ENCODE peak calls at places on chromosomes 5 and 9, in seven cellular contexts. A is BJ, Q is Calu3, G is heart left ventricle, S is cardiac fibroblast, M is endodermal cell, E is pancreas. X is an unnamed sample.

GRCh38 chr5:173515526-173515925 is 100.9 kb downstream of the BOD1 start:
- DNase-seq in Q (no peak), G (no peak), S (peak), M (no peak), A (peak), E (no peak), X (peak)

GRCh38 chr5:110917161-110917875 is 154.2 kb upstream of the TSLP start:
- DNase-seq in Q (no peak), G (no peak), E (no peak), A (no peak), S (peak), M (no peak), X (no peak)

GRCh38 chr5:126168785-126169184 is 254.4 kb upstream of the GRAMD2B start:
- DNase-seq in G (no peak), M (no peak), S (no peak), Q (no peak), A (no peak), E (no peak), X (no peak)

GRCh38 chr5:39765381-39765780 is 340.6 kb upstream of the DAB2 start:
- DNase-seq in G (no peak), Q (no peak), S (peak), A (no peak), E (no peak), M (no peak), X (no peak)

GRCh38 chr9:21043841-21044240 is 12.4 kb upstream of the HACD4 start:
- DNase-seq in Q (no peak), E (no peak), M (no peak), A (no peak), G (no peak), S (no peak), X (no peak)

GRCh38 chr5:99911971-99912370 is 623.2 kb upstream of the FAM174A start:
- DNase-seq in E (no peak), G (no peak), Q (no peak), S (no peak), A (no peak), M (no peak), X (no peak)

GRCh38 chr9:12681620-12682019 is 11.6 kb upstream of the TYRP1 start:
- DNase-seq in E (no peak), M (no peak), G (no peak), S (no peak), Q (no peak), A (peak), X (peak)

GRCh38 chr9:134635431-134636141 is 6.0 kb upstream of the COL5A1 start:
- DNase-seq in S (no peak), G (no peak), Q (no peak), M (peak), A (no peak), E (no peak), X (no peak)

GRCh38 chr5:108953940-108954339 is 206.2 kb downstream of the FER start:
- DNase-seq in G (no peak), M (no peak), A (no peak), Q (no peak), S (no peak), E (no peak), X (no peak)

GRCh38 chr5:127766556-127767335 is 63.6 kb downstream of the CCDC192 start:
- DNase-seq in G (no peak), E (no peak), M (no peak), S (peak), A (no peak), Q (no peak), X (no peak)

GRCh38 chr9:113620016-113620376 is 156.5 kb downstream of the RGS3 start:
- DNase-seq in M (no peak), E (no peak), A (no peak), Q (no peak), S (no peak), G (peak), X (no peak)

GRCh38 chr5:102536323-102536928 is 37.6 kb upstream of the SLCO6A1 start:
- DNase-seq in G (no peak), Q (no peak), M (no peak), A (peak), E (no peak), S (peak), X (no peak)

GRCh38 chr5:13866792-13867191 is 77.7 kb downstream of the DNAH5 start:
- DNase-seq in M (peak), A (no peak), Q (peak), G (no peak), E (peak), S (peak), X (peak)

GRCh38 chr5:87398981-87399616 is 13.6 kb downstream of the CCNH start:
- DNase-seq in Q (no peak), A (no peak), M (no peak), G (no peak), S (no peak), E (no peak), X (no peak)

GRCh38 chr9:133227242-133227860 is 18.3 kb upstream of the OBP2B start:
- DNase-seq in M (no peak), Q (no peak), A (no peak), E (no peak), G (no peak), S (no peak), X (no peak)

GRCh38 chr5:151870820-151871219 is 53.8 kb downstream of the GLRA1 start:
- DNase-seq in G (no peak), A (peak), E (no peak), Q (no peak), S (no peak), M (no peak), X (no peak)

GRCh38 chr5:168726342-168726741 is 147.2 kb upstream of the PANK3 start:
- DNase-seq in G (no peak), E (no peak), M (no peak), A (no peak), Q (no peak), S (no peak), X (no peak)

GRCh38 chr5:141747152-141747640 is 65.2 kb upstream of the ARAP3 start:
- DNase-seq in S (peak), E (peak), A (no peak), Q (peak), G (peak), M (peak), X (no peak)

GRCh38 chr5:68467791-68468190 is 252.2 kb downstream of the PIK3R1 start:
- DNase-seq in E (no peak), A (no peak), Q (no peak), G (no peak), S (no peak), M (no peak), X (no peak)

GRCh38 chr5:112800901-112801300 is 60.2 kb upstream of the SRP19 start:
- DNase-seq in S (no peak), M (no peak), G (no peak), E (no peak), A (no peak), Q (no peak), X (no peak)

GRCh38 chr5:143968071-143968878 is 156.3 kb downstream of the HMHB1 start:
- DNase-seq in A (peak), M (no peak), S (peak), E (no peak), Q (peak), G (no peak), X (peak)

GRCh38 chr5:176725521-176725920 is 78.2 kb downstream of the TSPAN17 start:
- DNase-seq in S (no peak), M (no peak), A (no peak), E (no peak), G (no peak), Q (no peak), X (no peak)

GRCh38 chr9:4022435-4023067 is 277.3 kb downstream of the GLIS3 start:
- DNase-seq in Q (no peak), M (no peak), G (no peak), E (no peak), A (no peak), S (no peak), X (no peak)

GRCh38 chr5:23223846-23224245 is 283.6 kb upstream of the PRDM9 start:
- DNase-seq in S (no peak), A (no peak), G (no peak), M (no peak), Q (no peak), E (no peak), X (no peak)

GRCh38 chr5:56538580-56538979 is 276.8 kb upstream of the MAP3K1 start:
- DNase-seq in M (no peak), S (no peak), G (no peak), A (no peak), E (no peak), Q (no peak), X (no peak)

GRCh38 chr5:23684103-23684502 is 176.7 kb downstream of the PRDM9 start:
- DNase-seq in Q (no peak), E (no peak), G (no peak), S (peak), A (no peak), M (no peak), X (no peak)

GRCh38 chr5:100762163-100762562 is 140.9 kb downstream of the ST8SIA4 start:
- DNase-seq in S (peak), Q (no peak), M (no peak), G (no peak), A (no peak), E (no peak), X (no peak)

GRCh38 chr5:29853711-29854110 is 1339.8 kb upstream of the CDH6 start:
- DNase-seq in G (no peak), A (no peak), Q (no peak), M (no peak), E (no peak), S (no peak), X (no peak)

GRCh38 chr9:21766096-21766495 is 36.3 kb upstream of the MTAP start:
- DNase-seq in G (no peak), S (no peak), E (no peak), Q (no peak), M (no peak), A (no peak), X (no peak)

GRCh38 chr9:126844085-126844484 is 16.4 kb upstream of the ZBTB34 start:
- DNase-seq in M (no peak), S (peak), E (no peak), G (no peak), A (peak), Q (peak), X (no peak)

GRCh38 chr5:157574456-157575095 is 999 bp downstream of the ADAM19 start:
- DNase-seq in G (peak), S (no peak), A (no peak), Q (no peak), E (no peak), M (peak), X (no peak)
- TF ChIP-seq CTCF in G (no peak), S (no peak), A (no peak), Q (no peak), E (no peak), M (no peak), X (no peak)

DNA sequence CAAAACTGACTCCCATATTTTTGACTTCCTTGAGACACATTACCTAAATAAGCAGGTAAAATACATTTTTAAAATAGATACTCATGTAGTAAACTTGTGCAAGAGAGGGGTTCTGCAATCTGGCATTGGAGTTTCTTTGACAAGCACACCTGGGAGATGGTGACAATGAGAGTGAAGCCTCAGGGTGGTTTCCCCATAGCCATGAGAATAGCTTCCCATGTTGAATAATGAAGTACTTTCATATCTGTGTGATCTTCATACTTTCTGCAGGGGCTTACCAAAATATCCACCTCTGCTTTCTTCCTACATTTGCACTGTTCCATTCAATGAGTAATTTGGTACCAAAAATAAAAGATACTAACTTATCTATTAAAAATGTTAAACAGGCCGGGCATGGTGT is 44.7 kb upstream of the VCAN start:
- DNase-seq in M (no peak), Q (no peak), G (no peak), S (no peak), A (no peak), E (no peak), X (no peak)
- TF ChIP-seq CTCF in M (no peak), Q (no peak), G (no peak), S (no peak), A (no peak), E (no peak), X (no peak)

DNA sequence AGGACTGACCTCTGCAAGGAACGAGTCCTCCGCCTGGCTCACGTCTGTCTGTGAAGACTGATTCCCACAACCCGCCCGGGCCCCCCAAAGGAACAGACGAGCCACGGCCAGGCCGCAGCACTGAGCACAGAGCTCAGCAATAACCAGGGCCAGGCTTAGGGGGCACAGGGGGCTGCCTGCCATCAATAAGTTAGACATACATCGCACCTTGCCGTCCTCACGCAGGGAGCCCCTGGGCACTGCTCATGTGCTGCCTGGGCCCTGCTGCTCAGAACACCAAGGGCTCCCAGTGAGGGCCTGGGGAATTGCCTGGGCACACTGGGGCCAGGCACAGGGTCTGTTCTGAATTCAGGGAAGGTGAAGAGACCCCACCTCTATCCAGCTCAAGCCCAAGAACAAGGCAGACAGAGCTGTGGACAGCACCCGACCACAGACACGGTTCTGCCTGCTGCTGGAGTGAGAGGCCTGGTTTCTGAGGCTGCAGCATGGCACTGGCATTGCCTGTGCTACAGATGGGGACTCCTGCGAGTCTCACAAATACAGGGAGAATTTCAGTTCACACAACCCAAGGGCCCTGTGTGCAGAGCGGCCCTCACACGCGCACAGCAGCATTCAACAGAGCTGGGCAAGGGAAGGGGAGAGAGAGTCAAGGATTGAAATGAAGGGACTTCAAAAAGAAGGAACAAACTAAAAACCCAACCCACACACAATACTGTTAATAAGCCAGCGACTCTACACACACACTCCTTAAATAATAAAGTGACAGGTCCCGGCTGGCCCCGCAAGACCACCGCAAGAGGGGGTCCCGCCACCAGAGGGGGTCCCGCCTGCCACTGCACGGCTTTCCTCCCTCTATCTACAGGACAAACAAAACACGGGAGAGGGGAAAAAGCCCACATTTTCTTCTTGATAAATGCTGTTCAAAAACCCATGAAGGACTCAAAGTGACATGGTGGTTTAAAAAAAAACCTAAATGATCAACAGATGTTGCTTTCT is 32.0 kb downstream of the PRRT1B start:
- DNase-seq in S (no peak), A (no peak), Q (no peak), G (no peak), M (peak), E (no peak), X (no peak)
- TF ChIP-seq CTCF in S (no peak), A (no peak), Q (no peak), G (no peak), M (peak), E (no peak), X (no peak)

GRCh38 chr5:16810503-16810854 is 125.6 kb downstream of the MYO10 start:
- DNase-seq in E (no peak), G (no peak), M (no peak), Q (no peak), A (no peak), S (no peak), X (no peak)
- TF ChIP-seq CTCF in E (no peak), G (no peak), M (no peak), Q (no peak), A (no peak), S (no peak), X (no peak)

GRCh38 chr9:128884164-128884563 is 2.2 kb downstream of the LRRC8A start:
- DNase-seq in Q (no peak), S (no peak), A (no peak), E (no peak), M (no peak), G (no peak), X (no peak)

GRCh38 chr9:128885376-128885775 is 3.4 kb downstream of the LRRC8A start:
- DNase-seq in Q (no peak), S (no peak), G (no peak), M (no peak), A (no peak), E (no peak), X (no peak)

GRCh38 chr9:128881627-128881883 is 195 bp downstream of the KYAT1 start:
- DNase-seq in G (no peak), M (no peak), A (no peak), S (no peak), Q (no peak), E (no peak), X (no peak)

GRCh38 chr9:128882677-128883590 is 1.0 kb downstream of the LRRC8A start:
- DNase-seq in E (no peak), A (no peak), G (no peak), Q (no peak), S (no peak), M (peak), X (no peak)

DNA sequence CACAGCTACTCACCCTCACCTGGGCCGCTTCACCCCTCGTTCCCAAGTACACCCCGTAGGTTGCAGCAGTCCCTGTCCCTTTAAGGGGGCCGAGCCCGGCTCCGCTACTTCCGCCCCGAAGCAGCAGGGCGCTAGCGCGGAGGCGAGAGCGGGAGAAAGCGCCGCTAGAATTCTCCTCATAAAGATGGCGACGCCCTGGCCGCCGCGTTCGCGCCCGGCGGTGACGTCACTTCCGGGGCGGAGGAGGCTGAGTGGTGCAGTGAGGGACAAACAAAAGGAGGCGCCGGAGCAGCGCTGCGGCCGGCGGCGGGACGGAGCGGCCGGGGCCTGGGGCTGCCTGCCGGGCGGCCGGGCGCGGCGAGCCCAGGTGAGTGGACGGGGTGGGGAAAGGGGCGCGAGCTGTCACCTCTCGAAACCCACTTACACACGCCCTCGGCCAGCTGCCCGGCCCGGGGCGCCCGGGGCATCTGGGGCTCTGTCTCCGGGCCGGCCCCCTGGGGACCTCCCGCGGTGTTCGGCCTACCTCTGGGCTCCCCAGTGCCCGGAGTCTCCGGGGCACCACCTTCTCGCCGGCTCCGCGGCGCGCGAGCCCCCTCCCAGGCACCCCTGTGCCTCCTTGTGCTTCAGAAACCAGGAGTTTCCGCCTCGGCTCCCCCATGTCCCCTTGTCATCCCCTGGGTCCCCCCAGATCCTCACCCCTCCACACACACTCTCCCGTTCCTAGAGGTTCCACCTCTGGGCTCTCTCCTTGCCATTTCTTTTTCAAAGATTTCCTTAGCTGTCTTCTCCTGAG is at the start of the genes KYAT1 and LRRC8A:
- DNase-seq in A (peak), E (peak), G (peak), M (peak), Q (peak), S (peak), X (peak)
- TF ChIP-seq CTCF in A (no peak), E (no peak), G (no peak), M (peak), Q (no peak), S (no peak), X (no peak)

GRCh38 chr9:83034026-83034425 is 28.9 kb downstream of the RASEF start:
- DNase-seq in E (no peak), G (no peak), S (no peak), M (no peak), A (no peak), Q (no peak), X (no peak)

GRCh38 chr9:83032065-83032625 is 30.8 kb downstream of the RASEF start:
- DNase-seq in E (no peak), G (no peak), A (no peak), S (no peak), Q (peak), M (no peak), X (no peak)

GRCh38 chr9:83036043-83036442 is 26.9 kb downstream of the RASEF start:
- DNase-seq in G (no peak), S (no peak), E (no peak), A (no peak), M (no peak), Q (no peak), X (no peak)

GRCh38 chr9:83030391-83031107 is 32.4 kb downstream of the RASEF start:
- DNase-seq in E (no peak), M (no peak), G (no peak), Q (no peak), S (no peak), A (no peak), X (peak)

GRCh38 chr9:83034587-83034986 is 28.4 kb downstream of the RASEF start:
- DNase-seq in M (no peak), E (no peak), G (no peak), A (no peak), Q (no peak), S (no peak), X (no peak)
- TF ChIP-seq CTCF in M (no peak), E (no peak), G (no peak), A (no peak), Q (no peak), S (no peak), X (no peak)